ENCODE peak calls at places on chromosomes 1 and 21, in eight cellular contexts. W is neural crest cell; I is progenitor cell of endocrine pancreas; C is transverse colon; X is activated CD4-positive, alpha-beta T cell treated with anti-CD3 and anti-CD28 coated beads, Interleukin-2, amount 50 U/mL, for 24 hours; Q is effector memory CD8-positive, alpha-beta T cell; L is body of pancreas; S is EL. N is an unnamed sample.

GRCh38 chr1:167298328-167298727 is 77.6 kb downstream of the POU2F1 start:
- DNase-seq in W (no peak), I (no peak), C (no peak), X (no peak), Q (no peak), L (no peak), S (no peak), N (no peak)

GRCh38 chr1:87330954-87331318 is 2.3 kb downstream of the LMO4 start:
- DNase-seq in W (no peak), I (no peak), C (no peak), X (no peak), Q (no peak), L (no peak), S (no peak), N (no peak)

GRCh38 chr1:246012271-246012854 is 494.7 kb downstream of the SMYD3 start:
- DNase-seq in W (peak), I (no peak), C (no peak), X (no peak), Q (no peak), L (no peak), S (peak), N (peak)

GRCh38 chr1:184504012-184504694 is 117.3 kb downstream of the C1orf21 start:
- DNase-seq in W (no peak), I (no peak), C (no peak), X (no peak), Q (no peak), L (no peak), S (no peak), N (no peak)

GRCh38 chr1:203751051-203751450 is 13.9 kb upstream of the LAX1 start:
- DNase-seq in W (no peak), I (no peak), C (no peak), X (no peak), Q (no peak), L (no peak), S (peak), N (no peak)

GRCh38 chr1:58907398-58907797 is 123.6 kb upstream of the JUN start:
- DNase-seq in W (no peak), I (no peak), C (no peak), X (no peak), Q (no peak), L (no peak), S (no peak), N (no peak)

GRCh38 chr1:66022904-66023620 is 230.4 kb downstream of the PDE4B start:
- DNase-seq in W (no peak), I (no peak), C (no peak), X (no peak), Q (no peak), L (no peak), S (peak), N (peak)

GRCh38 chr1:67623906-67624305 is 61.1 kb upstream of the GADD45A start:
- DNase-seq in W (no peak), I (no peak), C (no peak), X (no peak), Q (no peak), L (no peak), S (no peak), N (no peak)

GRCh38 chr1:9869831-9870251 is 40.2 kb downstream of the CTNNBIP1 start:
- DNase-seq in W (no peak), I (no peak), C (peak), X (no peak), Q (no peak), L (no peak), S (no peak), N (no peak)

GRCh38 chr1:67431869-67432578 is 1.8 kb upstream of the SERBP1 start:
- DNase-seq in W (no peak), I (no peak), C (no peak), X (no peak), Q (no peak), L (no peak), S (no peak), N (no peak)

GRCh38 chr1:55547441-55547840 is 332.3 kb upstream of the USP24 start:
- DNase-seq in W (no peak), I (no peak), C (no peak), X (no peak), Q (no peak), L (no peak), S (no peak), N (no peak)

GRCh38 chr21:28186604-28187003 is 806.1 kb downstream of the LTN1 start:
- DNase-seq in W (no peak), I (no peak), C (no peak), X (no peak), Q (no peak), L (no peak), S (no peak), N (no peak)

GRCh38 chr1:227622739-227623475 is 59.6 kb downstream of the ZNF678 start:
- DNase-seq in W (no peak), I (no peak), C (no peak), X (no peak), Q (no peak), L (no peak), S (no peak), N (no peak)

GRCh38 chr1:200731654-200732332 is 6.9 kb upstream of the CAMSAP2 start:
- DNase-seq in W (no peak), I (no peak), C (no peak), X (no peak), Q (no peak), L (no peak), S (no peak), N (no peak)

GRCh38 chr1:211382714-211383480 is 56.3 kb downstream of the TRAF5 start:
- DNase-seq in W (peak), I (peak), C (peak), X (peak), Q (peak), L (peak), S (peak), N (peak)

GRCh38 chr1:90537606-90538362 is 179.3 kb downstream of the BARHL2 start:
- DNase-seq in W (no peak), I (no peak), C (no peak), X (no peak), Q (no peak), L (no peak), S (no peak), N (no peak)

N was measured in M059J.